ENCODE peak calls at places on chromosomes 3 and 15, in four cellular contexts. T is DND-41; U is CD8-positive, alpha-beta T cell; N is heart right ventricle. R is an unnamed sample.

GRCh38 chr3:69305011-69305410 is 80.9 kb downstream of the FRMD4B start:
- DNase-seq in T (no peak), U (no peak), N (no peak), R (no peak)

GRCh38 chr3:102069211-102069662 is 219.9 kb downstream of the NFKBIZ start:
- DNase-seq in T (no peak), U (no peak), N (no peak), R (no peak)

GRCh38 chr3:4703054-4703480 is 209.9 kb downstream of the ITPR1 start:
- DNase-seq in N (no peak), T (no peak), U (no peak), R (no peak)

GRCh38 chr15:20645956-20646355 is 104.4 kb upstream of the GOLGA6L6 start:
- DNase-seq in N (no peak), T (peak; percentile 73), U (no peak), R (peak; percentile 94)

GRCh38 chr3:126994661-126995161 is 11.8 kb downstream of the PLXNA1 start:
- DNase-seq in U (no peak), N (peak; percentile 67), T (no peak), R (no peak)

GRCh38 chr3:108012304-108012703 is 78.5 kb downstream of the CD47 start:
- DNase-seq in N (no peak), U (no peak), T (no peak), R (no peak)

GRCh38 chr15:98790270-98790669 is 141.9 kb downstream of the IGF1R start:
- DNase-seq in U (no peak), N (no peak), T (no peak), R (no peak)

GRCh38 chr15:81511160-81511559 is 137.1 kb upstream of the TMC3 start:
- DNase-seq in U (no peak), T (no peak), N (no peak), R (no peak)

GRCh38 chr3:117788086-117788485 is 1078.5 kb downstream of the TUSC7 start:
- DNase-seq in N (no peak), T (no peak), U (no peak), R (no peak)

GRCh38 chr3:41265011-41265545 is 65.8 kb downstream of the CTNNB1 start:
- DNase-seq in T (no peak), U (no peak), N (no peak), R (no peak)

GRCh38 chr15:34853001-34853758 is 57.8 kb upstream of the ACTC1 start:
- DNase-seq in N (no peak), T (no peak), U (no peak), R (no peak)

GRCh38 chr3:188673509-188674239 is 498.1 kb upstream of the TPRG1 start:
- DNase-seq in T (no peak), N (no peak), U (no peak), R (no peak)

GRCh38 chr3:156664285-156665178 is 9.9 kb upstream of the TIPARP start:
- DNase-seq in T (no peak), U (no peak), N (no peak), R (peak; percentile 97)

GRCh38 chr3:18725668-18726407 is 300.7 kb upstream of the SATB1 start:
- DNase-seq in N (no peak), U (peak; percentile 65), T (peak; percentile 57), R (no peak)

GRCh38 chr3:34676431-34676830 is 878.0 kb downstream of the PDCD6IP start:
- DNase-seq in T (no peak), U (no peak), N (no peak), R (no peak)

DNA sequence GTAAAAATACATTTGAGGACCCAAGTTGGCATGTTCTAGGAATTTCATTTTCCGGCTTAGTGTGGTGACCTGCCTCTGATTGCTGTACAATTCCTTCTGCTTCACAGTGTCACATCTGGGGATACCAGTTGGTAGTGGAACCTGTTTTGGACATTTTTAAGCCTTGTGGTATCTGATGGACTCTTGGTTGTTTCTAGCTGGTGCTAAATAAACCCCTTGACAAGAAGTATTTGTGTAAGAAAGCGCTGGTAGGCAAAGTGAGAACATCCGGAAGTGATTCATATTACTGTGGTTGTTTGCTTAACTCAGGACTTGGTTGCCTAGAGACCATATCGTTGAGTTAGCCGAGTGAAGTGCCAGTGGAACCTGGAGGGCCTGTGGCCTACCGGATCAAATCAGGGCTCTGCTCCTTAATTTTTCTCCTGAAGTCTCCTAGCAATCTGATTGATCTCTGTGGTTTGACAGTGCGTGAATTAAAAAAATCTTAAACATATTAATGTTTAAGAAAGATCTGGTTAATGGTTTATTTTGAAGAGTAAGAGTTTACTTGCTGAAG is 12.8 kb downstream of the IQGAP1 start:
- DNase-seq in U (peak; percentile 70), N (peak; percentile 39), T (peak; percentile 65), R (peak; percentile 90)
- H3K4me3 ChIP-seq in U (no peak overlapping the region), N (peak overlapping the region; percentile 5), T (no peak overlapping the region), R (peak overlapping the region; percentile 46)

GRCh38 chr15:69031013-69032001 is 16.8 kb downstream of the NOX5 start:
- DNase-seq in T (no peak), N (peak; percentile 52), U (peak; percentile 52), R (no peak)
- H3K4me3 ChIP-seq in T (no peak overlapping the region), N (peak overlapping the region; percentile 23), U (peak overlapping the region; percentile 27), R (no peak overlapping the region)

GRCh38 chr3:11479230-11479620 is 164.5 kb downstream of the VGLL4 start:
- DNase-seq in T (no peak), N (no peak), U (no peak), R (no peak)
- H3K4me3 ChIP-seq in T (no peak overlapping the region), N (no peak overlapping the region), U (no peak overlapping the region), R (no peak overlapping the region)

GRCh38 chr3:194685723-194686413 is at the start of gene FAM43A:
- DNase-seq in U (peak; percentile 85), N (peak; percentile 95), T (no peak), R (peak; percentile 95)
- H3K4me3 ChIP-seq in U (peak within 1 kb of the TSS; percentile 65), N (peak within 1 kb of the TSS; percentile 98), T (no peak within 1 kb of the TSS), R (peak within 1 kb of the TSS; percentile 62)

R was measured in MM.1S.